ENCODE peak calls at places on chromosomes 4 and X, in seven cellular contexts. Z, U, H, S, D, Q and G are unnamed samples.

GRCh38 chr4:183074288-183074990 is 24.6 kb upstream of the WWC2 start:
- DNase-seq in Z (no peak), U (no peak), H (peak), S (no peak), D (no peak), Q (no peak), G (no peak)

GRCh38 chr4:183355405-183355804 is 33.2 kb upstream of the CLDN24 start:
- DNase-seq in Z (no peak), U (no peak), H (peak), S (no peak), D (peak), Q (no peak), G (no peak)

GRCh38 chrX:49879656-49880277 is 483 bp downstream of the USP27X start:
- DNase-seq in Z (no peak), U (no peak), H (peak), S (no peak), D (no peak), Q (no peak), G (no peak)

GRCh38 chrX:25721564-25721963 is 416.6 kb upstream of the MAGEB18 start:
- DNase-seq in Z (no peak), U (no peak), H (no peak), S (no peak), D (no peak), Q (no peak), G (no peak)

GRCh38 chrX:77962068-77962902 is 7.2 kb downstream of the PGAM4 start:
- DNase-seq in Z (no peak), U (no peak), H (peak), S (no peak), D (peak), Q (no peak), G (no peak)

GRCh38 chr4:141352775-141353544 is 132.3 kb downstream of the ZNF330 start:
- DNase-seq in Z (no peak), U (no peak), H (peak), S (peak), D (peak), Q (no peak), G (no peak)

GRCh38 chrX:47283015-47283771 is 50.4 kb downstream of the USP11 start:
- DNase-seq in Z (no peak), U (no peak), H (peak), S (no peak), D (no peak), Q (no peak), G (peak)

GRCh38 chr4:56626963-56627362 is 54.1 kb downstream of the HOPX start:
- DNase-seq in Z (no peak), U (no peak), H (no peak), S (no peak), D (no peak), Q (no peak), G (no peak)

GRCh38 chrX:5683996-5684395 is 544.7 kb downstream of the NLGN4X start:
- DNase-seq in Z (no peak), U (no peak), H (no peak), S (no peak), D (no peak), Q (no peak), G (no peak)

GRCh38 chr4:76950846-76951321 is 1.3 kb downstream of the SEPTIN11 start:
- DNase-seq in Z (no peak), U (peak), H (no peak), S (no peak), D (no peak), Q (peak), G (peak)

GRCh38 chr4:118280501-118281218 is 72.1 kb downstream of the PRSS12 start:
- DNase-seq in Z (peak), U (peak), H (peak), S (no peak), D (peak), Q (peak), G (no peak)